ENCODE peak calls at places on chromosome 15, in seven cellular contexts. K is effector memory CD4-positive, alpha-beta T cell; X is right cardiac atrium; Z is dorsolateral prefrontal cortex; J is fibroblast of lung; P is coronary artery; R is upper lobe of right lung. T is an unnamed sample.

GRCh38 chr15:87461621-87462020 is 794.9 kb downstream of the NTRK3 start:
- DNase-seq in K (no peak), X (no peak), Z (no peak), J (no peak), P (no peak), R (no peak), T (no peak)

GRCh38 chr15:78906310-78906608 is 33.6 kb downstream of the MORF4L1 start:
- DNase-seq in K (no peak), X (no peak), Z (no peak), J (peak), P (no peak), R (no peak), T (no peak)

GRCh38 chr15:81021321-81021720 is 20.6 kb downstream of the TLNRD1 start:
- DNase-seq in K (no peak), X (no peak), Z (no peak), J (no peak), P (no peak), R (no peak), T (no peak)

GRCh38 chr15:50149090-50149489 is 30.1 kb upstream of the ATP8B4 start:
- DNase-seq in K (no peak), X (no peak), Z (no peak), J (no peak), P (no peak), R (no peak), T (no peak)

GRCh38 chr15:100853676-100854440 is 25.8 kb upstream of the ALDH1A3 start:
- DNase-seq in K (no peak), X (no peak), Z (no peak), J (no peak), P (no peak), R (no peak), T (no peak)

GRCh38 chr15:81473946-81474345 is 99.9 kb upstream of the TMC3 start:
- DNase-seq in K (no peak), X (no peak), Z (no peak), J (no peak), P (no peak), R (no peak), T (no peak)

GRCh38 chr15:95557226-95558046 is 773.1 kb upstream of the NR2F2 start:
- DNase-seq in K (no peak), X (peak), Z (no peak), J (peak), P (no peak), R (no peak), T (peak)

GRCh38 chr15:90160781-90161727 is 40.1 kb upstream of the SEMA4B start:
- DNase-seq in K (no peak), X (no peak), Z (no peak), J (no peak), P (no peak), R (peak), T (no peak)

GRCh38 chr15:90609254-90610185 is 79.8 kb downstream of the CRTC3 start:
- DNase-seq in K (no peak), X (no peak), Z (no peak), J (peak), P (no peak), R (no peak), T (no peak)

GRCh38 chr15:57931570-57931969 is 133.9 kb downstream of the ALDH1A2 start:
- DNase-seq in K (no peak), X (no peak), Z (no peak), J (no peak), P (no peak), R (no peak), T (no peak)

GRCh38 chr15:20352241-20353200 is 189.1 kb downstream of the GOLGA6L6 start:
- DNase-seq in K (no peak), X (peak), Z (no peak), J (no peak), P (no peak), R (peak), T (no peak)

GRCh38 chr15:62607643-62608042 is 434.9 kb upstream of the TPM1 start:
- DNase-seq in K (no peak), X (no peak), Z (no peak), J (peak), P (no peak), R (no peak), T (no peak)

GRCh38 chr15:97030251-97030650 is 699.8 kb downstream of the NR2F2 start:
- DNase-seq in K (no peak), X (no peak), Z (no peak), J (no peak), P (no peak), R (no peak), T (no peak)

GRCh38 chr15:61871926-61872522 is 188.2 kb downstream of the VPS13C start:
- DNase-seq in K (no peak), X (no peak), Z (no peak), J (peak), P (no peak), R (no peak), T (no peak)

GRCh38 chr15:88745696-88746095 is 57.5 kb upstream of the ACAN start:
- DNase-seq in K (no peak), X (no peak), Z (no peak), J (peak), P (no peak), R (no peak), T (no peak)

GRCh38 chr15:71575474-71576045 is 234.8 kb upstream of the NR2E3 start:
- DNase-seq in K (no peak), X (no peak), Z (no peak), J (peak), P (no peak), R (no peak), T (no peak)

GRCh38 chr15:93088200-93088980 is 621 bp downstream of the RGMA start:
- DNase-seq in K (no peak), X (peak), Z (no peak), J (peak), P (no peak), R (peak), T (peak)

GRCh38 chr15:68380456-68380855 is 51.5 kb downstream of the ITGA11 start:
- DNase-seq in K (no peak), X (no peak), Z (no peak), J (no peak), P (peak), R (peak), T (no peak)

GRCh38 chr15:77181305-77182074 is 110.6 kb upstream of the TSPAN3 start:
- DNase-seq in K (no peak), X (no peak), Z (no peak), J (no peak), P (no peak), R (no peak), T (no peak)

GRCh38 chr15:53506370-53506769 is 253.1 kb downstream of the WDR72 start:
- DNase-seq in K (no peak), X (no peak), Z (no peak), J (no peak), P (no peak), R (no peak), T (no peak)

DNA sequence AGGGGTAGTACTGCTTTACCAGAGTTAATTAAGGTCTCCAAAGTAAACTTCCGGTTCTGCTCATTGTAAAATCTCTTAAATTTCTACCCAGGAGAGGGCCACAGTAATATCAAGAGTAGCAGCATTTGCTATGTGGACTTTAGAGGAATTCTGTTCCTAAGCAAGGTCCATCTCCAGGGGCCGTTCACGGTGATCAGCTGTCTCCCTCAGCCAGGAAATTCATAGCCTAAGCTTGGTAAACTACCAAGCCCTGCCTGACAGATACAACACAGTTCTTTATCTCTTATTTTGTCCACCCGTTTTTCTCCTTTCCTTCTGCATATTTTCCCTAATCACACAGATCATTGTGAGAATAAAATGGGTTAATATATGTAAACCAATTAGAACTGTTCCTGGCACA is 2.3 kb downstream of the DUT start:
- DNase-seq in K (no peak), X (no peak), Z (no peak), J (no peak), P (no peak), R (no peak), T (no peak)
- H3K4me3 ChIP-seq in K (no peak), X (no peak), Z (no peak), J (no peak), P (no peak), R (no peak), T (peak)

GRCh38 chr15:59401810-59402569 is 29.3 kb upstream of the MYO1E start:
- DNase-seq in K (no peak), X (no peak), Z (no peak), J (no peak), P (no peak), R (no peak), T (no peak)
- H3K27ac ChIP-seq in K (no peak), X (no peak), Z (no peak), J (no peak), P (no peak), R (no peak), T (no peak)

DNA sequence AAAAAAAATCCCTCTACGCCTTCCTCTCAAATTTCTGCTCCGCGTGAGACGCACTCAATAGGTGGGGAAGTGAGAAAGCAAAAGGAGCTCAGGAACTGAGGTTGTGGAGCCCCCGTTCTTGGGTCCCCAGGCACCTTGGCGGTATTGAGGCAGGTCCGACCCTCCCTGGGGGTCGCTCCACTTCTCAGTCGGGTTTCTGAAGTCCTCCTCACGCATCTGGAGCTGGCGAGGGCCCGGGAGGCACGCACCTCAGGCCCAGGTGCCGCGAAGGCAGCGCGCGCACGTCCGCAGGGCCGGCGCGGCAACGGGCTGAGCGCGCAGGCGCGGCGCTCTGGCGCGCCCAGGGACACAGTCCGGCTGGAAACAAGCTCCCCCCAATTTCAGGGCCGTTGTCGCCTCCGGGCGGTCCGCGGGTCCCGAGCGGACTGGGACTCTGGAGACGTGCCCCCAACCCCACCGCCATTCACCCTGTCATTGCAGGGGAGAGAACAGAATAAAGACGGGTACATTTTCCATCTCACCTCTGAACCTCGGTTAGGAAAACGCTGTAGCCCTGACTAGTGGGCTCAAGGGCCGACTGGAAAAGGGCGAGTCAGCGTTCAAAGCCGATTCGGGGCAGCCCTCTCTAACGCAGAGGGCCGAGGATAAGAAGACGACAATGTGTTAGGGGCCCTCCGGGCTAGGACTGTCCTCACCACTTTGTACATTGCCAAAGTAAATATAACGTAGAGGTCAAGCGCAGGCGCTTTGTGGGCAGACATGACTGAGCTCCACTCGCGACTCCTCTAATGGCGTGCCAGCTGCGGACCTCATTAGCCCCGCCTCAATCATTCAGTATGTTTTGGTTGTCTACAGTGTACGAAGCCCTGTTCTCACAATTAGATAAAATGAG is at the start of gene ZNF770:
- DNase-seq in K (peak), X (peak), Z (peak), J (peak), P (peak), R (peak), T (peak)
- H3K4me3 ChIP-seq in K (peak), X (peak), Z (peak), J (peak), P (peak), R (peak), T (peak)

GRCh38 chr15:66390670-66391069 is 4.0 kb downstream of the MAP2K1 start:
- DNase-seq in K (no peak), X (no peak), Z (no peak), J (peak), P (no peak), R (no peak), T (peak)
- H3K27ac ChIP-seq in K (peak), X (no peak), Z (no peak), J (no peak), P (no peak), R (no peak), T (no peak)

GRCh38 chr15:29674661-29675533 is 147.4 kb downstream of the TJP1 start:
- DNase-seq in K (no peak), X (peak), Z (peak), J (peak), P (no peak), R (peak), T (no peak)
- H3K4me3 ChIP-seq in K (no peak), X (peak), Z (peak), J (peak), P (peak), R (peak), T (no peak)

GRCh38 chr15:73821181-73821580 is 52.2 kb upstream of the TBC1D21 start:
- DNase-seq in K (no peak), X (no peak), Z (no peak), J (no peak), P (no peak), R (no peak), T (no peak)

GRCh38 chr15:73822998-73823397 is 50.4 kb upstream of the TBC1D21 start:
- DNase-seq in K (no peak), X (no peak), Z (no peak), J (peak), P (no peak), R (no peak), T (no peak)

GRCh38 chr15:73813071-73813470 is 59.9 kb upstream of the INSYN1 start:
- DNase-seq in K (no peak), X (no peak), Z (no peak), J (no peak), P (no peak), R (no peak), T (no peak)

GRCh38 chr15:73818308-73818985 is 54.9 kb upstream of the TBC1D21 start:
- DNase-seq in K (no peak), X (no peak), Z (no peak), J (no peak), P (no peak), R (no peak), T (no peak)
- H3K27ac ChIP-seq in K (no peak), X (no peak), Z (peak), J (no peak), P (no peak), R (no peak), T (no peak)

GRCh38 chr15:39776068-39776467 is 6.6 kb downstream of the FSIP1 start:
- DNase-seq in K (no peak), X (no peak), Z (no peak), J (no peak), P (no peak), R (no peak), T (no peak)

GRCh38 chr15:39767921-39768320 is 14.7 kb downstream of the FSIP1 start:
- DNase-seq in K (no peak), X (no peak), Z (no peak), J (no peak), P (no peak), R (no peak), T (no peak)

GRCh38 chr15:39774688-39775267 is 7.9 kb downstream of the FSIP1 start:
- DNase-seq in K (peak), X (no peak), Z (no peak), J (no peak), P (no peak), R (no peak), T (peak)

DNA sequence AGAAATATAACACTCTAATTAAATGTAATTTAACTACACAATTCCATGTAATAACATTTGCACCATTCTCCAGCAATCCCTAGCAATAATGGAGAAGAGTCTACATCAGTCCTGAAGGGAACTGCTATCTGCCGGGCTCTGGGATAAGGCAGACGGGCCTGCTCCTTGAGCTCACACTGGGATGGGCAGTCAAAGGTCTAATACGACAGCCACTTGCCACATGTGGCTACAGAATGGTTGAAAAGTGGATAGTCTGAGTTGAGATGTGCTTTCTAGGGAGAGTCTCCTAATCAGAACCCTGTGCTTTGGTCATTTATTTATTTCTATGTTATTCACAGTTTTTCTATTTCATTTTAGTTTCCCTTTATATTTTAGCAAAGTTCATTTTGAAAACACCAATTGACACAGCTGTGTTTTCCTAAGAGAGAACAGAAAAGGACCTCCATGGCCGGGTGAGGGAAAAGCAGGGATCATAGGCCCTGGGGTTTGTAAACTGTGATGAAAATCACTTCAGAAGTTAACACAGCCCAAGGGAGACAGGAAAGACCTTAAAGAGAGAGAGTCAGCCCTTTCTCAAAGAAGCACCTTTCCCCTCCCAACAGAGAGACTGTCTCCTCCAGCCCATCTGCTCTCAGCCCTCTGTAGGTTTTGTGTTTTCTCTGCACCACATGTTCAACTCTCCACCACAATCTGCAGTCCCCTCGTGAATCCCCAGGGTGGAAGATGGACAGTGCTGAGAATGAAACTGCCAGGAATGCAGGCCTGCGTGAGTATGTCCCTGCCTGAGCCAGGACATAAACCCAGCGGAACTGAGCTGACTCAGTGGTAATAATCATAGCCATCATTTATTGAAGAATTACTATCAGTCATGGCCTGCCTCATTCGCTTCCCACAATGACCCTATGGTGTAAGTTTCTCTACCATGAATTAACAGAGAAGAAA is 11.6 kb downstream of the FSIP1 start:
- DNase-seq in K (no peak), X (no peak), Z (no peak), J (peak), P (no peak), R (no peak), T (no peak)
- H3K4me3 ChIP-seq in K (no peak), X (no peak), Z (no peak), J (peak), P (peak), R (no peak), T (no peak)

DNA sequence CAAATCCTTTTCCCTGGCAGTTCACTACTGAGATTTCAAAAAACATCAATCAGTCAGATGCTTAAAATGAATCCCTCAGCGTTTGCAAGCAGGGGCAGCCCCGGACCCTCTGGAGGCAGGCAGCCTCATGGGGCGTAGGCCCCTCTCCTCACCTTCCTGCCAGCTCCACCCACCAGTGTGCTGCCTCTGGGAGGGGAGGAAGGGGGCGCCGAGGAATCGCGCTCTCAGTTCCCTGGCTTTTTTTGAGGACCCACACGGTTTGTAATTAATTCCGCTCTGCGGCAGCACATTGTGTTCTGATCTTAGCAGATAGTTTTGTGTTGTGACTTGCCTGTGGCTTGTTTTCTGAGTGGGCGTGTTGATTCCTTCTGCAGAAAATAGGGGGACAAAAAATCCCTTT is 159.9 kb downstream of the KLF13 start:
- DNase-seq in K (no peak), X (no peak), Z (no peak), J (no peak), P (peak), R (peak), T (no peak)
- H3K27ac ChIP-seq in K (no peak), X (no peak), Z (peak), J (no peak), P (no peak), R (no peak), T (no peak)

GRCh38 chr15:74869726-74870407 is 3.3 kb downstream of the SCAMP2 start:
- DNase-seq in K (no peak), X (peak), Z (peak), J (peak), P (peak), R (peak), T (peak)
- H3K4me3 ChIP-seq in K (no peak), X (no peak), Z (no peak), J (peak), P (peak), R (peak), T (no peak)